ENCODE peak calls at places on chromosomes 2 and 18, in eight cellular contexts. E is OCI-LY7, J is IMR-90, P is endothelial cell, F is AG09309, S is mammary epithelial cell, Z is right atrium auricular region, X is brain microvascular endothelial cell. T is an unnamed sample.
A peak's percentile ranks its signal among the peaks of the same experiment; 100 is the strongest.

GRCh38 chr2:3200420-3200939 is 177.1 kb downstream of the EIPR1 start:
- DNase-seq in E (no peak), J (no peak), P (no peak), F (no peak), S (no peak), Z (no peak), X (peak; percentile 6), T (no peak)

GRCh38 chr18:8140841-8141501 is 468.3 kb upstream of the RAB12 start:
- DNase-seq in E (no peak), J (peak; percentile 82), P (no peak), F (peak; percentile 32), S (peak; percentile 38), Z (peak; percentile 66), X (peak; percentile 87), T (no peak)

GRCh38 chr2:134137182-134137595 is 116.7 kb upstream of the MGAT5 start:
- DNase-seq in E (no peak), J (peak; percentile 55), P (peak; percentile 19), F (no peak), S (no peak), Z (no peak), X (no peak), T (no peak)

GRCh38 chr2:3960106-3960505 is 256.7 kb downstream of the DCDC2C start:
- DNase-seq in E (no peak), J (no peak), P (no peak), F (no peak), S (no peak), Z (no peak), X (peak; percentile 14), T (no peak)

GRCh38 chr2:64563436-64563938 is 39.4 kb downstream of the AFTPH start:
- DNase-seq in E (no peak), J (no peak), P (no peak), F (no peak), S (no peak), Z (no peak), X (no peak), T (no peak)

GRCh38 chr2:241739651-241740050 is 5.2 kb downstream of the D2HGDH start:
- DNase-seq in E (no peak), J (peak; percentile 86), P (no peak), F (no peak), S (no peak), Z (no peak), X (peak; percentile 32), T (no peak)

GRCh38 chr2:10303634-10304378 is 1.1 kb downstream of the HPCAL1 start:
- DNase-seq in E (peak; percentile 59), J (peak; percentile 56), P (peak; percentile 61), F (no peak), S (peak; percentile 47), Z (no peak), X (no peak), T (peak; percentile 47)

GRCh38 chr2:98691307-98691706 is 39.6 kb downstream of the MGAT4A start:
- DNase-seq in E (no peak), J (no peak), P (no peak), F (no peak), S (peak; percentile 45), Z (no peak), X (peak; percentile 16), T (no peak)

GRCh38 chr2:182072861-182073260 is 87.2 kb downstream of the PPP1R1C start:
- DNase-seq in E (no peak), J (no peak), P (no peak), F (no peak), S (no peak), Z (no peak), X (no peak), T (no peak)

GRCh38 chr2:182078988-182079602 is 93.4 kb downstream of the PPP1R1C start:
- DNase-seq in E (no peak), J (no peak), P (no peak), F (no peak), S (no peak), Z (no peak), X (no peak), T (no peak)

GRCh38 chr2:182073613-182074012 is 88.0 kb downstream of the PPP1R1C start:
- DNase-seq in E (no peak), J (no peak), P (no peak), F (no peak), S (no peak), Z (no peak), X (no peak), T (no peak)

GRCh38 chr2:182077451-182078142 is 91.9 kb downstream of the PPP1R1C start:
- DNase-seq in E (peak; percentile 64), J (peak; percentile 95), P (peak; percentile 39), F (peak; percentile 83), S (peak; percentile 64), Z (no peak), X (peak; percentile 87), T (no peak)

DNA sequence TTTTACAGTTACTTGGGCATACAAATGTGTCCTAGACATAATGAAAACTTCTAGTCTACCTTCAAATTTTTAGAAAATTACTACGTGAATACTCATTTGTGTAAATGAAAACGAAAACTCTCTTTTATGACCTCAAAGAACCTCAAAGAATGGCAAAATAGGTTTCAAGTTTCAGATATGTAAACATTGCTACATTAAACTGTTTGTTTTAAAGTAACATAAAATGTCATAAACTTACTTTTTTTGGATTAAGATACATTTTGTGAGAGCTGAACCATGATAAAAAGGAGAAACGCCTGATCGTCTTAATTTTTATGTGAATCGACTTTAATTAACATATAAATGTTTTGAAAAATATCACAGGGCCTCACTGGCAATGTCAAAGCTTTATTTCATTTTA is 91.4 kb downstream of the PPP1R1C start:
- DNase-seq in E (no peak), J (peak; percentile 61), P (no peak), F (no peak), S (no peak), Z (no peak), X (no peak), T (no peak)
- TF ChIP-seq CTCF in E (no peak), J (no peak), P (no peak), F (no peak), S (no peak), Z (no peak), X (no peak), T (no peak)

DNA sequence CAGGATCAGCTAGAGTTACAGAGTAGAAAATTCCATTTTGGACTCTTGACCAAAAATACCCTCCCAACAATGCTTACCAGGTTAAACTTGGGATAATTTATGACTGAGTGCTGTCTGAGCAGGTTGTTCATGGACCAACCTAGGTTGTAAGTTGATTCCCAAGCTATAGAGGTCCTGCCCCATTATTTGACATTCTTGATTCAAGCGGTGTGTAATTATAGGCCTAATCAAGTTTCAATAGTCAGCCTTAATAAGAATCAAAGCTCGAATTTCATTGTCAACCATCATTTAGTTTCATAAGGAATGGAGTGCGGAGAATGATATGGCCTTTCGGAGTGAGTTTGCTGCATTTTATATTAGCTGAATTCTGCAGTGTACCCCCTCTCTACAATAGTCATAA is 152.8 kb upstream of the FIGN start:
- DNase-seq in E (no peak), J (no peak), P (no peak), F (no peak), S (no peak), Z (no peak), X (no peak), T (no peak)
- TF ChIP-seq CTCF in E (no peak), J (no peak), P (no peak), F (no peak), S (no peak), Z (no peak), X (no peak), T (no peak)

DNA sequence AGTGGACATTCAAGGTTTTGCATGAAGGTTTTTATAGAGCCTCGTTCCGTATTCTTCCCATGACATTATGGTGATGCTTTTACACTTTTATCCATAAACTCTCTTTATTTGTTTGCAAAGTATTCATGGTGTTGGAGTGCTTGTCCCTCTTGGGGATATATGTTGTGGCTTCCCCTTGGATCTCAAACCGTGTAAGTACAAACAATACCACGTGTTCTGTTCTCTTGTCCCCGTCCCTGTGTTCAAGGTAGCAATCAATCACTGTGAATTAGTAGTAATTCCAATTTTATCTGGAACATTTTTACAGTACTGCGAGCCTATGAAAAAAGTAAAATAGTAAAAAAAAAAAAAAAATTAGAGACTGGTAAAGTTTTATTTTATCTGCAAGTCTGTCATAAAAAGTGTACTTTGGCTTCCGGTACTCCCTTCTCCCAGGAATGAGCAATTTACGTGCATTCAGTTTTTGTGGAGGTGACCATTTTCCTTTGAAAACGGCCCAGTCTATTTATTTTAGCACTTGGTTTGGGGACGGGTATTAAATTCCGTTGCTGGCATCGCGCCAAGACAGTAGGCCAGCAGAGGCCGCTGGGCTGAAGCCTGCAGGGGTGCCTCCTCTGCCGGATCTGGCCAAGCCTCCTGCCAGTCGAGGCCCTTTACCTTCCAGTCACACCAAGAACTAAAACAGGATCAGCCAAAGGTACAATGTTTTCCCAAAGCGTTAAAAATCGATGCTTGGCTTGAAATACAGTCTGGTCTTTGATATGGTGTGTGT is 175.7 kb downstream of the SOCS6 start:
- DNase-seq in E (no peak), J (peak; percentile 55), P (peak; percentile 82), F (peak; percentile 14), S (peak; percentile 40), Z (peak; percentile 81), X (peak; percentile 54), T (no peak)
- TF ChIP-seq CTCF in E (no peak), J (peak; percentile 30), P (no peak), F (peak; percentile 55), S (peak; percentile 42), Z (no peak), X (peak; percentile 66), T (no peak)

DNA sequence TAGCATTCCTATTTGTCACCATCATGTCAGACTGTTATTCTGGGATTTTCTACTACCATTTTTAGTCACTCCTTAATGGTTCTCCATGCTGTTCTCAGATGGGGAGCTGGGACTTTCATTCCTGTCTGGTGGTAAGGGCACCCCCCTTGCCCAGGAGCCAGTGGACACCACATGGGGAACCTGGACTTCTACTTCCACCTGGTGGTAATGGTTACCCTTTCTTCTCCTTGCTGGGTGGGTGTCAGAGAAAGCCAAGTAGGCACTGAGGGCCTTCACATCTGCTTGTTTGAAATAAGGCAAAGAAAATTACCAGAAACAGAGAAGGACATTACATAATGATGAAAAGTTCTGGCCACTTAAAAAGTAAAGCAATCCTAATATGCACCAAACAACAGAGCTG is 239.8 kb downstream of the FHOD3 start:
- DNase-seq in E (no peak), J (no peak), P (no peak), F (no peak), S (no peak), Z (no peak), X (no peak), T (no peak)
- TF ChIP-seq CTCF in E (no peak), J (no peak), P (no peak), F (no peak), S (no peak), Z (no peak), X (peak; percentile 5), T (no peak)

DNA sequence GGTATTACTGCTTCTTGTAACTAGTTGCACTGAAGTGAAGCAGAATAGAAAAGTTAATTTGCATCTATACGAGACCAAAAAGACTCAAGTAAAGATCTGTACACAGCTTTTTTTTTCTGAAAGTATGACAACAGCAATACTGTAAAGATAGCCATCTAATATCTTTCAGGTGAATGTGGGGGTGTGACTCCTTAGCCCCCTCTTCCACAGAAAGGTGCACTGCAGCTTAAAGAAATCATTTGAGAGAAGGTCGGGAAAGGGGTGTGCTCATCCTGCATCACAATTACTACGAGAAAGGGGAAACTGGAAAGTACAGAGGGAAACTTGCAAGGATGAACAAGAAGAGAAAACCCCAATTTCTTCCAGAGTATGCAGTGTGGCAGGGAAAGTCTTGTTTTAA is 255.6 kb downstream of the CCDC178 start:
- DNase-seq in E (no peak), J (no peak), P (no peak), F (no peak), S (no peak), Z (no peak), X (no peak), T (no peak)
- TF ChIP-seq CTCF in E (peak; percentile 25), J (no peak), P (peak; percentile 42), F (no peak), S (no peak), Z (no peak), X (no peak), T (no peak)

T was measured in activated B cell treated with CpG ODN at 0.5 μM for 24 hours.